ENCODE peak calls at places on chromosomes 2 and 18, in eight cellular contexts. One of them, this sample, is unnamed.

GRCh38 chr18:74271656-74272055 is 20.1 kb downstream of the CYB5A start:
- DNase-seq in SK-MEL-5: no peak
- DNase-seq in fibroblast of pulmonary artery: no peak
- DNase-seq in T follicular helper cell: no peak
- DNase-seq in hippocampal formation: no peak
- DNase-seq in T47D: no peak
- DNase-seq in caudate nucleus: no peak
- DNase-seq in stimulated activated CD4-positive, alpha-beta T cell treated with anti-CD3 and anti-CD28 coated beads, Interleukin-4, amount 100 ng/mL, for 48 hours: no peak
- DNase-seq in this sample: no peak

GRCh38 chr2:38268691-38269309 is 108.3 kb downstream of the ATL2 start:
- DNase-seq in SK-MEL-5: no peak
- DNase-seq in fibroblast of pulmonary artery: no peak
- DNase-seq in T follicular helper cell: no peak
- DNase-seq in hippocampal formation: no peak
- DNase-seq in T47D: no peak
- DNase-seq in caudate nucleus: no peak
- DNase-seq in stimulated activated CD4-positive, alpha-beta T cell treated with anti-CD3 and anti-CD28 coated beads, Interleukin-4, amount 100 ng/mL, for 48 hours: no peak
- DNase-seq in this sample: no peak

GRCh38 chr2:236972491-236973379 is 113.0 kb upstream of the COPS8 start:
- DNase-seq in SK-MEL-5: no peak
- DNase-seq in fibroblast of pulmonary artery: peak
- DNase-seq in T follicular helper cell: no peak
- DNase-seq in hippocampal formation: no peak
- DNase-seq in T47D: no peak
- DNase-seq in caudate nucleus: no peak
- DNase-seq in stimulated activated CD4-positive, alpha-beta T cell treated with anti-CD3 and anti-CD28 coated beads, Interleukin-4, amount 100 ng/mL, for 48 hours: no peak
- DNase-seq in this sample: no peak

GRCh38 chr2:108553181-108553919 is 19.1 kb downstream of the LIMS1 start:
- DNase-seq in SK-MEL-5: no peak
- DNase-seq in fibroblast of pulmonary artery: no peak
- DNase-seq in T follicular helper cell: no peak
- DNase-seq in hippocampal formation: no peak
- DNase-seq in T47D: no peak
- DNase-seq in caudate nucleus: no peak
- DNase-seq in stimulated activated CD4-positive, alpha-beta T cell treated with anti-CD3 and anti-CD28 coated beads, Interleukin-4, amount 100 ng/mL, for 48 hours: no peak
- DNase-seq in this sample: no peak

GRCh38 chr18:59008302-59008974 is 131.2 kb upstream of the SEC11C start:
- DNase-seq in SK-MEL-5: no peak
- DNase-seq in fibroblast of pulmonary artery: peak
- DNase-seq in T follicular helper cell: no peak
- DNase-seq in hippocampal formation: no peak
- DNase-seq in T47D: no peak
- DNase-seq in caudate nucleus: no peak
- DNase-seq in stimulated activated CD4-positive, alpha-beta T cell treated with anti-CD3 and anti-CD28 coated beads, Interleukin-4, amount 100 ng/mL, for 48 hours: no peak
- DNase-seq in this sample: no peak

GRCh38 chr2:241267249-241268067 is 48.0 kb downstream of the HDLBP start:
- DNase-seq in SK-MEL-5: no peak
- DNase-seq in fibroblast of pulmonary artery: no peak
- DNase-seq in T follicular helper cell: no peak
- DNase-seq in hippocampal formation: no peak
- DNase-seq in T47D: no peak
- DNase-seq in caudate nucleus: no peak
- DNase-seq in stimulated activated CD4-positive, alpha-beta T cell treated with anti-CD3 and anti-CD28 coated beads, Interleukin-4, amount 100 ng/mL, for 48 hours: no peak
- DNase-seq in this sample: no peak

GRCh38 chr2:221572821-221573429 is 821 bp upstream of the EPHA4 start:
- DNase-seq in SK-MEL-5: peak
- DNase-seq in fibroblast of pulmonary artery: peak
- DNase-seq in T follicular helper cell: no peak
- DNase-seq in hippocampal formation: peak
- DNase-seq in T47D: peak
- DNase-seq in caudate nucleus: no peak
- DNase-seq in stimulated activated CD4-positive, alpha-beta T cell treated with anti-CD3 and anti-CD28 coated beads, Interleukin-4, amount 100 ng/mL, for 48 hours: peak
- DNase-seq in this sample: peak

GRCh38 chr2:190988910-190989309 is 25.1 kb downstream of the STAT1 start:
- DNase-seq in SK-MEL-5: no peak
- DNase-seq in fibroblast of pulmonary artery: no peak
- DNase-seq in T follicular helper cell: no peak
- DNase-seq in hippocampal formation: no peak
- DNase-seq in T47D: no peak
- DNase-seq in caudate nucleus: no peak
- DNase-seq in stimulated activated CD4-positive, alpha-beta T cell treated with anti-CD3 and anti-CD28 coated beads, Interleukin-4, amount 100 ng/mL, for 48 hours: no peak
- DNase-seq in this sample: no peak

GRCh38 chr2:123768233-123768632 is 256.9 kb upstream of the CNTNAP5 start:
- DNase-seq in SK-MEL-5: no peak
- DNase-seq in fibroblast of pulmonary artery: no peak
- DNase-seq in T follicular helper cell: no peak
- DNase-seq in hippocampal formation: no peak
- DNase-seq in T47D: no peak
- DNase-seq in caudate nucleus: no peak
- DNase-seq in stimulated activated CD4-positive, alpha-beta T cell treated with anti-CD3 and anti-CD28 coated beads, Interleukin-4, amount 100 ng/mL, for 48 hours: no peak
- DNase-seq in this sample: no peak

GRCh38 chr2:178484245-178485041 is 4.2 kb downstream of the PLEKHA3 start:
- DNase-seq in SK-MEL-5: peak
- DNase-seq in fibroblast of pulmonary artery: peak
- DNase-seq in T follicular helper cell: no peak
- DNase-seq in hippocampal formation: no peak
- DNase-seq in T47D: no peak
- DNase-seq in caudate nucleus: no peak
- DNase-seq in stimulated activated CD4-positive, alpha-beta T cell treated with anti-CD3 and anti-CD28 coated beads, Interleukin-4, amount 100 ng/mL, for 48 hours: no peak
- DNase-seq in this sample: peak

GRCh38 chr2:120677221-120677620 is 58.4 kb upstream of the GLI2 start:
- DNase-seq in SK-MEL-5: no peak
- DNase-seq in fibroblast of pulmonary artery: no peak
- DNase-seq in T follicular helper cell: no peak
- DNase-seq in hippocampal formation: no peak
- DNase-seq in T47D: no peak
- DNase-seq in caudate nucleus: no peak
- DNase-seq in stimulated activated CD4-positive, alpha-beta T cell treated with anti-CD3 and anti-CD28 coated beads, Interleukin-4, amount 100 ng/mL, for 48 hours: no peak
- DNase-seq in this sample: no peak

GRCh38 chr18:23502516-23503037 is 734 bp upstream of the RMC1 start:
- DNase-seq in SK-MEL-5: no peak
- DNase-seq in fibroblast of pulmonary artery: no peak
- DNase-seq in T follicular helper cell: no peak
- DNase-seq in hippocampal formation: no peak
- DNase-seq in T47D: no peak
- DNase-seq in caudate nucleus: no peak
- DNase-seq in stimulated activated CD4-positive, alpha-beta T cell treated with anti-CD3 and anti-CD28 coated beads, Interleukin-4, amount 100 ng/mL, for 48 hours: no peak
- DNase-seq in this sample: no peak

GRCh38 chr2:109351164-109351756 is 222.3 kb downstream of the SH3RF3 start:
- DNase-seq in SK-MEL-5: no peak
- DNase-seq in fibroblast of pulmonary artery: peak
- DNase-seq in T follicular helper cell: no peak
- DNase-seq in hippocampal formation: peak
- DNase-seq in T47D: no peak
- DNase-seq in caudate nucleus: no peak
- DNase-seq in stimulated activated CD4-positive, alpha-beta T cell treated with anti-CD3 and anti-CD28 coated beads, Interleukin-4, amount 100 ng/mL, for 48 hours: no peak
- DNase-seq in this sample: no peak

GRCh38 chr2:45342-46130 is 769 bp downstream of the FAM110C start:
- DNase-seq in SK-MEL-5: no peak
- DNase-seq in fibroblast of pulmonary artery: no peak
- DNase-seq in T follicular helper cell: no peak
- DNase-seq in hippocampal formation: no peak
- DNase-seq in T47D: peak
- DNase-seq in caudate nucleus: no peak
- DNase-seq in stimulated activated CD4-positive, alpha-beta T cell treated with anti-CD3 and anti-CD28 coated beads, Interleukin-4, amount 100 ng/mL, for 48 hours: no peak
- DNase-seq in this sample: no peak